ENCODE peak calls at places on chromosomes 5 and 9, in eight cellular contexts. One of them, this sample, is unnamed.

GRCh38 chr9:111301195-111301594 is 28.8 kb downstream of the OR2K2 start:
- DNase-seq in lower lobe of right lung: no peak
- DNase-seq in GM10248: no peak
- DNase-seq in cardiac muscle cell: peak
- DNase-seq in GM13976: no peak
- DNase-seq in left ventricle myocardium inferior: no peak
- DNase-seq in A549: peak
- DNase-seq in left lung: no peak
- DNase-seq in this sample: no peak

GRCh38 chr5:157994271-157994691 is 135.3 kb upstream of the CLINT1 start:
- DNase-seq in lower lobe of right lung: no peak
- DNase-seq in GM10248: no peak
- DNase-seq in cardiac muscle cell: no peak
- DNase-seq in GM13976: no peak
- DNase-seq in left ventricle myocardium inferior: no peak
- DNase-seq in A549: no peak
- DNase-seq in left lung: no peak
- DNase-seq in this sample: no peak

GRCh38 chr9:33438926-33439511 is 8.4 kb downstream of the AQP3 start:
- DNase-seq in lower lobe of right lung: no peak
- DNase-seq in GM10248: no peak
- DNase-seq in cardiac muscle cell: no peak
- DNase-seq in GM13976: no peak
- DNase-seq in left ventricle myocardium inferior: no peak
- DNase-seq in A549: no peak
- DNase-seq in left lung: no peak
- DNase-seq in this sample: no peak

GRCh38 chr9:14158911-14159310 is 155.0 kb downstream of the NFIB start:
- DNase-seq in lower lobe of right lung: no peak
- DNase-seq in GM10248: no peak
- DNase-seq in cardiac muscle cell: peak
- DNase-seq in GM13976: no peak
- DNase-seq in left ventricle myocardium inferior: no peak
- DNase-seq in A549: peak
- DNase-seq in left lung: no peak
- DNase-seq in this sample: no peak

GRCh38 chr9:120889606-120890396 is 12.8 kb upstream of the PHF19 start:
- DNase-seq in lower lobe of right lung: no peak
- DNase-seq in GM10248: no peak
- DNase-seq in cardiac muscle cell: no peak
- DNase-seq in GM13976: no peak
- DNase-seq in left ventricle myocardium inferior: no peak
- DNase-seq in A549: no peak
- DNase-seq in left lung: no peak
- DNase-seq in this sample: no peak

GRCh38 chr5:110726249-110727024 is at the start of gene TMEM232:
- DNase-seq in lower lobe of right lung: peak
- DNase-seq in GM10248: peak
- DNase-seq in cardiac muscle cell: peak
- DNase-seq in GM13976: peak
- DNase-seq in left ventricle myocardium inferior: peak
- DNase-seq in A549: peak
- DNase-seq in left lung: peak
- DNase-seq in this sample: peak

GRCh38 chr5:176529116-176529823 is 7.9 kb downstream of the RNF44 start:
- DNase-seq in lower lobe of right lung: peak
- DNase-seq in GM10248: no peak
- DNase-seq in cardiac muscle cell: no peak
- DNase-seq in GM13976: no peak
- DNase-seq in left ventricle myocardium inferior: no peak
- DNase-seq in A549: no peak
- DNase-seq in left lung: no peak
- DNase-seq in this sample: no peak

GRCh38 chr9:27447036-27447700 is 76.9 kb upstream of the IFNK start:
- DNase-seq in lower lobe of right lung: no peak
- DNase-seq in GM10248: no peak
- DNase-seq in cardiac muscle cell: no peak
- DNase-seq in GM13976: no peak
- DNase-seq in left ventricle myocardium inferior: no peak
- DNase-seq in A549: no peak
- DNase-seq in left lung: no peak
- DNase-seq in this sample: no peak

GRCh38 chr5:123170816-123171345 is 81.8 kb downstream of the PRDM6 start:
- DNase-seq in lower lobe of right lung: no peak
- DNase-seq in GM10248: no peak
- DNase-seq in cardiac muscle cell: no peak
- DNase-seq in GM13976: no peak
- DNase-seq in left ventricle myocardium inferior: no peak
- DNase-seq in A549: no peak
- DNase-seq in left lung: no peak
- DNase-seq in this sample: no peak

DNA sequence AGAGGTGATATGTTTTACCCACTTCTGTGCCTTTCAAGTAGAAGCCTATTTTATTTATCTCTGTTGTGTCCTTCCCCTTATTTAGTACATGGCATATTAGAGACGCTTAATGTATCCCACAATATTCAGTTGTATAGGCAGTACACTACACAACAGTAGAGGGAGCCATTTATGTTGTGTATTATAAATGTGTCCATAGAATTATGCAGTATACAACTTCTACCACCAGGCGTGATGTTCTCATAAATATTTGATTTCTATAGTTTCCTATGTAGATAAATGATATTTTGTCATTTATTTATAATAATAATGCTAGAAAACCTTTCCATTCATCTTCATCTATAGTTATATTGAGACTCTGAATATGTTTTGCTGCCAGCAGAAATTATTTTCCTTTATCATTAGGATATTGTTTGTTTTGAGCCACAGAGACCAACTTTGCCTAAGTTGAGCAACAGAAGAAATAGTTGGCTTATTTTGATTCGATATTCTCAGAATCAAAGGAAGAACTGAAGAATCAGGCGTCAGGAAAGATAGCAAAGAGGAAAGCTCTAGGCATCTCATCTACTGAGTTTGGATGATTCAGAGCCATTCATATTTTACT is 81.7 kb downstream of the ADAMTS19 start:
- DNase-seq in lower lobe of right lung: no peak
- DNase-seq in GM10248: no peak
- DNase-seq in cardiac muscle cell: peak
- DNase-seq in GM13976: no peak
- DNase-seq in left ventricle myocardium inferior: no peak
- DNase-seq in A549: peak
- DNase-seq in left lung: no peak
- DNase-seq in this sample: no peak
- TF ChIP-seq CTCF in lower lobe of right lung: no peak
- TF ChIP-seq CTCF in GM10248: no peak
- TF ChIP-seq CTCF in cardiac muscle cell: peak
- TF ChIP-seq CTCF in GM13976: no peak
- TF ChIP-seq CTCF in left ventricle myocardium inferior: no peak
- TF ChIP-seq CTCF in A549: no peak
- TF ChIP-seq CTCF in left lung: no peak
- TF ChIP-seq CTCF in this sample: no peak

GRCh38 chr5:73448451-73449136 is at the start of gene FOXD1:
- DNase-seq in lower lobe of right lung: peak
- DNase-seq in GM10248: peak
- DNase-seq in cardiac muscle cell: peak
- DNase-seq in GM13976: peak
- DNase-seq in left ventricle myocardium inferior: peak
- DNase-seq in A549: peak
- DNase-seq in left lung: peak
- DNase-seq in this sample: peak
- TF ChIP-seq CTCF in lower lobe of right lung: no peak
- TF ChIP-seq CTCF in GM10248: no peak
- TF ChIP-seq CTCF in cardiac muscle cell: no peak
- TF ChIP-seq CTCF in GM13976: no peak
- TF ChIP-seq CTCF in left ventricle myocardium inferior: no peak
- TF ChIP-seq CTCF in A549: no peak
- TF ChIP-seq CTCF in left lung: no peak
- TF ChIP-seq CTCF in this sample: no peak

DNA sequence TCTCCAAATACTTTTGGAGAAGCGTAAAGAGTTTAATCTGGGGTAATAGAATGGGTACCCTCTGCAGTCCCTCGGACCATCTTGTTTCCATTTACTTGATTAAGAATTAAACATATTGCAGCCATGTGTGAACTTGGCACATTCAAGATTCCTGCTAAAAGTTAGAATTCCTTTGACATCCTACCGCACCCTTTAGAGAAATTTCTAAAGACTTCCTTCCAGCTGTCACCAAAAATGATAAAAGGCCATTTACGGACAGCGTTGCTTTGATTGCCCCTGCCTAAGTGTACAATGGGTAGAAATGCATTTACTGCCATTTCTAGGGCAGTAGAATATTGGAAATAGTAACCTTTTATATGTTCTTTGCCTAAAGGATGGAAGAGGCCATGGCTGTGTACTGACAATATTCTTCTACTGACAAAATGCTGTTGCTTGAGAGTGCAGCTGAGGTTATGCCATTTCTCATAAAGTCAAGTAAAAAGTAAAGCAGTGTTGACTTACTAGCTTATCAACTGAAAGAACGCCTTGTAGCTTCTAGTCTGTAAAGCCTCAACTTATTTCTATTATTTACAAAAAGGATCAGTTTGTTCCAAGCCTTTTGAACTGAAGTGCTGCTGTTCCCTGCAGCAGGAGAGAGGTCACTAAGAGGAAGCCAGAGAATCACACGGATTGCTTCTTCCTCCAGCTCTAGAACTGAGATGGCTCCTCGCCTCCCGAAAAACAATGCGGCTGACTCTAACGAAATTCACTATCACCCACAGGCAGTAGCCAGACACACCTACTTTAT is 139.8 kb upstream of the BASP1 start:
- DNase-seq in lower lobe of right lung: no peak
- DNase-seq in GM10248: no peak
- DNase-seq in cardiac muscle cell: no peak
- DNase-seq in GM13976: no peak
- DNase-seq in left ventricle myocardium inferior: no peak
- DNase-seq in A549: no peak
- DNase-seq in left lung: no peak
- DNase-seq in this sample: no peak
- TF ChIP-seq CTCF in lower lobe of right lung: no peak
- TF ChIP-seq CTCF in GM10248: no peak
- TF ChIP-seq CTCF in cardiac muscle cell: no peak
- TF ChIP-seq CTCF in GM13976: no peak
- TF ChIP-seq CTCF in left ventricle myocardium inferior: no peak
- TF ChIP-seq CTCF in A549: no peak
- TF ChIP-seq CTCF in left lung: no peak
- TF ChIP-seq CTCF in this sample: no peak

DNA sequence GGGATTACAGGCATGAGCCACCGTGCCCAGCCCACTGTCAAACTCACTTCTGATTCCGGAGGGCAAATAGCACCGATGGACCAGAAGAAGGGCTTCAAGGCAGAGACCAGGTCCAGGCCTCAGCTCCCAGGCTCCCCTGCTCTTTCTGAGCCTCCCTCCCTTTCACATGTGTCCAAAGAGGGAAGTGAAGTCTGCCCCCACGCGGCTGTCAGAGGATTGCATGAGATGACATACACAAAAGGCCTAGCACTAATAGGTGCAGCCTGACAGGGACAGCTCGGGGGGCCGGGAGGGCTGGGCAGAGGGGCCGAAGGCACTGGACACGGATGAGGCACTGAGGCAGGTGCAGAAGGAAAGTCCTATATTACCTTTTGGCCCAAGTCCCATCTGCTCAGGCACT is 16.1 kb downstream of the FBP1 start:
- DNase-seq in lower lobe of right lung: peak
- DNase-seq in GM10248: peak
- DNase-seq in cardiac muscle cell: peak
- DNase-seq in GM13976: peak
- DNase-seq in left ventricle myocardium inferior: no peak
- DNase-seq in A549: peak
- DNase-seq in left lung: no peak
- DNase-seq in this sample: no peak
- TF ChIP-seq CTCF in lower lobe of right lung: peak
- TF ChIP-seq CTCF in GM10248: peak
- TF ChIP-seq CTCF in cardiac muscle cell: peak
- TF ChIP-seq CTCF in GM13976: peak
- TF ChIP-seq CTCF in left ventricle myocardium inferior: peak
- TF ChIP-seq CTCF in A549: peak
- TF ChIP-seq CTCF in left lung: no peak
- TF ChIP-seq CTCF in this sample: no peak

DNA sequence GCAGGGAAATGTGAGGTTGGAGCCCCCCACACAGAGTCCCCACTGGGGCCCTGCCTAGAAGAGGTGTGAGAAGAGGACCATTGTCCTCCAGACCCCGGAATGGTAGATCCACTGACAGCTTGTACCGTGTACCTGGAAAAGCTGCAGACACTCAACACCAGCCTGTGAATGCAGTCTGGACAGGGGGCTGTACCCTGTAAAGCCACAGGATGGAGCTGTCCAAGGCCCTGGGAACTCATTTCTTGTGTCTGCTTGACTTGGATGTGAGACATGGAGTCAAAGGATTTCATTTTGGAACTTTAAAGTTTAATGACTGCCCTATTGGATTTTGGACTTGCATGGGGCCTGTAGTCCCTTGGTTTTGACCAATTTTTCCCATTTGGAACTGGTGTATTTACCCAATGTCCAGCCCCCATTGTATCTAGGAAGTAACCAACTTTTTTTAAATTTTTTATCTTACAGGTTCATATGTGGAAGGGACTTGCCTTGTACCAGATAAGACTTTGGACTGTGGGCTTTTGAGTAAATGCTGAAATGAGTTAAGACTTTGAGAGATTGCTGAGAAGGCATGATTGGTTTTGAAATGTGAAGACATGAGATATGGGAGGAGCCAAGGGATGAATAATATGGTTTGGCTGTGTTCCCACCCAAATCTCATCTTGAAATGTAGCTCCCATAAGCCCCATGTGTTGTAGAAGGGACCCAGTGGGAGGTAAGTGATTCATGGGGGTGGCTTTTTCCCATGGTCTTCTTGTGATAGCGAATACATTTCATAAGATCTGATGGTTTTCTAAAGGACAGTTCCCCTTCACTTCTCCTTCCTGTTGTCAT is 535.2 kb upstream of the MEF2C start:
- DNase-seq in lower lobe of right lung: peak
- DNase-seq in GM10248: no peak
- DNase-seq in cardiac muscle cell: no peak
- DNase-seq in GM13976: no peak
- DNase-seq in left ventricle myocardium inferior: no peak
- DNase-seq in A549: no peak
- DNase-seq in left lung: no peak
- DNase-seq in this sample: no peak
- TF ChIP-seq CTCF in lower lobe of right lung: no peak
- TF ChIP-seq CTCF in GM10248: no peak
- TF ChIP-seq CTCF in cardiac muscle cell: peak
- TF ChIP-seq CTCF in GM13976: no peak
- TF ChIP-seq CTCF in left ventricle myocardium inferior: no peak
- TF ChIP-seq CTCF in A549: no peak
- TF ChIP-seq CTCF in left lung: no peak
- TF ChIP-seq CTCF in this sample: no peak

This sample was measured in B cell.